ENCODE peak calls at places on chromosome 3, in five cellular contexts. One of them, this sample, is unnamed.

GRCh38 chr3:151403246-151403645 is 18.7 kb upstream of the P2RY12 start:
- DNase-seq in AG04450: peak
- DNase-seq in uterus: no peak
- DNase-seq in pancreas: no peak
- DNase-seq in HFF-Myc: peak
- DNase-seq in this sample: peak

GRCh38 chr3:181311186-181311585 is 321.6 kb upstream of the DNAJC19 start:
- DNase-seq in AG04450: no peak
- DNase-seq in uterus: no peak
- DNase-seq in pancreas: no peak
- DNase-seq in HFF-Myc: no peak
- DNase-seq in this sample: no peak

GRCh38 chr3:88003115-88003755 is 55.6 kb downstream of the CGGBP1 start:
- DNase-seq in AG04450: peak
- DNase-seq in uterus: no peak
- DNase-seq in pancreas: no peak
- DNase-seq in HFF-Myc: peak
- DNase-seq in this sample: peak

GRCh38 chr3:56801151-56801596 is 575 bp downstream of the ARHGEF3 start:
- DNase-seq in AG04450: no peak
- DNase-seq in uterus: no peak
- DNase-seq in pancreas: peak
- DNase-seq in HFF-Myc: no peak
- DNase-seq in this sample: no peak

GRCh38 chr3:128469584-128469983 is 2.9 kb upstream of the DNAJB8 start:
- DNase-seq in AG04450: no peak
- DNase-seq in uterus: no peak
- DNase-seq in pancreas: no peak
- DNase-seq in HFF-Myc: no peak
- DNase-seq in this sample: no peak

GRCh38 chr3:17195192-17195611 is 310.4 kb downstream of the PLCL2 start:
- DNase-seq in AG04450: no peak
- DNase-seq in uterus: no peak
- DNase-seq in pancreas: peak
- DNase-seq in HFF-Myc: no peak
- DNase-seq in this sample: peak

GRCh38 chr3:123421353-123422174 is 27.3 kb downstream of the ADCY5 start:
- DNase-seq in AG04450: no peak
- DNase-seq in uterus: no peak
- DNase-seq in pancreas: no peak
- DNase-seq in HFF-Myc: no peak
- DNase-seq in this sample: peak

GRCh38 chr3:77467702-77468407 is 428.0 kb downstream of the ROBO2 start:
- DNase-seq in AG04450: no peak
- DNase-seq in uterus: no peak
- DNase-seq in pancreas: no peak
- DNase-seq in HFF-Myc: peak
- DNase-seq in this sample: no peak

GRCh38 chr3:65963787-65964707 is 74.7 kb downstream of the MAGI1 start:
- DNase-seq in AG04450: peak
- DNase-seq in uterus: no peak
- DNase-seq in pancreas: no peak
- DNase-seq in HFF-Myc: peak
- DNase-seq in this sample: peak

GRCh38 chr3:47781326-47781684 is 388 bp downstream of the SMARCC1 start:
- DNase-seq in AG04450: no peak
- DNase-seq in uterus: no peak
- DNase-seq in pancreas: peak
- DNase-seq in HFF-Myc: no peak
- DNase-seq in this sample: no peak

GRCh38 chr3:45950686-45951600 is 7.7 kb downstream of the CXCR6 start:
- DNase-seq in AG04450: no peak
- DNase-seq in uterus: no peak
- DNase-seq in pancreas: no peak
- DNase-seq in HFF-Myc: no peak
- DNase-seq in this sample: no peak

GRCh38 chr3:195769551-195769950 is 42.2 kb downstream of the MUC4 start:
- DNase-seq in AG04450: no peak
- DNase-seq in uterus: peak
- DNase-seq in pancreas: no peak
- DNase-seq in HFF-Myc: no peak
- DNase-seq in this sample: no peak

GRCh38 chr3:153043729-153044314 is 118.2 kb upstream of the RAP2B start:
- DNase-seq in AG04450: no peak
- DNase-seq in uterus: no peak
- DNase-seq in pancreas: no peak
- DNase-seq in HFF-Myc: no peak
- DNase-seq in this sample: peak

GRCh38 chr3:105284876-105285275 is 81.8 kb upstream of the ALCAM start:
- DNase-seq in AG04450: no peak
- DNase-seq in uterus: no peak
- DNase-seq in pancreas: no peak
- DNase-seq in HFF-Myc: no peak
- DNase-seq in this sample: no peak

GRCh38 chr3:51706788-51707731 is at the start of gene GRM2:
- DNase-seq in AG04450: peak
- DNase-seq in uterus: peak
- DNase-seq in pancreas: peak
- DNase-seq in HFF-Myc: peak
- DNase-seq in this sample: peak
- H3K4me3 ChIP-seq in AG04450: peak
- H3K4me3 ChIP-seq in uterus: no peak
- H3K4me3 ChIP-seq in pancreas: peak
- H3K4me3 ChIP-seq in HFF-Myc: no peak
- H3K4me3 ChIP-seq in this sample: peak

GRCh38 chr3:31559872-31560534 is 27.3 kb downstream of the STT3B start:
- DNase-seq in AG04450: no peak
- DNase-seq in uterus: no peak
- DNase-seq in pancreas: no peak
- DNase-seq in HFF-Myc: no peak
- DNase-seq in this sample: no peak
- H3K4me3 ChIP-seq in AG04450: no peak
- H3K4me3 ChIP-seq in uterus: no peak
- H3K4me3 ChIP-seq in pancreas: no peak
- H3K4me3 ChIP-seq in HFF-Myc: no peak
- H3K4me3 ChIP-seq in this sample: no peak

DNA sequence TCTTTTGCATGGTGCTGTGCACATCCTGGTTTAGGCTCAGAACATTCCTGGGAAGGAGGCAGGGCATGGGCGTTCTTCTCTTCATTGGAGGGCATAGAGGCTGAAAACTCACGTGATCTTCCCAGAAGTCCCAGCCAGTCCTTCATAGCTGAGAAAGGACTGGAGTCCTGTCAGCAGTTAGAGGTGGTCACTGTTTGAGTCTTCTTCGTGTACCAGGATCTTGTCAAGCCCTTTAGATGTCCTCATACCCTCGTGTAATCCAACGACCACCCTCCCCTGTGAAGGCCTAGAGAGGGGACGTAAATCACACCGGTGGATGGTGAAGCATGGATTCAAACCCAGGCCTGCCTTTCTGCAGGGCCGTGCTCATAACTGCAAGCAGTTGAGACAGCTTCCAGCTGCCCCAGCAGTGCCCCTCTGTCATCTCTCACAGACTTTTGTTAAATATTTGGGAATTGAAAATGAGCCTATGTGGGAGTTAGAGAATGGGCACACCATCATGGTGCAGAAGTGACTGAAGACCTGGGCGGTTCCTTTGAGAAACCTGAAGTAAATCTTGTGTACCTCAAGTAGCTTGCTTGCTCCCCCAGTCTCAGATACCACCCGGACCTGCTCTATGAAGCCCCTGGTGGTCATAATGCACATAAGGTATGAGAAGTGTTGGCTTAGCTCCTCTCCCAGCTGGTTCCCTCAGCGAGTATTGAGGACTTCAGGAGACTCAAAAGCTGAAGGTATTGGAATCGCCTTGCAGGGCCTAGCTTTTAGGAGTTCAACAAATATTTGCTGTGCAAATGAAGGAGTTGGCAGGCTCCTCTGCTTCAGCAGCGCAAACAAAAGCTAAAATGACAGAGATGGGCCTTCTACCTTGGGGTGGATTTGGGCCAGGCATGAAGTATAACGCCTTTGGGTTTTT is 1.4 kb downstream of the CMTM8 start:
- DNase-seq in AG04450: no peak
- DNase-seq in uterus: no peak
- DNase-seq in pancreas: no peak
- DNase-seq in HFF-Myc: no peak
- DNase-seq in this sample: peak
- H3K4me3 ChIP-seq in AG04450: no peak
- H3K4me3 ChIP-seq in uterus: no peak
- H3K4me3 ChIP-seq in pancreas: peak
- H3K4me3 ChIP-seq in HFF-Myc: no peak
- H3K4me3 ChIP-seq in this sample: peak

DNA sequence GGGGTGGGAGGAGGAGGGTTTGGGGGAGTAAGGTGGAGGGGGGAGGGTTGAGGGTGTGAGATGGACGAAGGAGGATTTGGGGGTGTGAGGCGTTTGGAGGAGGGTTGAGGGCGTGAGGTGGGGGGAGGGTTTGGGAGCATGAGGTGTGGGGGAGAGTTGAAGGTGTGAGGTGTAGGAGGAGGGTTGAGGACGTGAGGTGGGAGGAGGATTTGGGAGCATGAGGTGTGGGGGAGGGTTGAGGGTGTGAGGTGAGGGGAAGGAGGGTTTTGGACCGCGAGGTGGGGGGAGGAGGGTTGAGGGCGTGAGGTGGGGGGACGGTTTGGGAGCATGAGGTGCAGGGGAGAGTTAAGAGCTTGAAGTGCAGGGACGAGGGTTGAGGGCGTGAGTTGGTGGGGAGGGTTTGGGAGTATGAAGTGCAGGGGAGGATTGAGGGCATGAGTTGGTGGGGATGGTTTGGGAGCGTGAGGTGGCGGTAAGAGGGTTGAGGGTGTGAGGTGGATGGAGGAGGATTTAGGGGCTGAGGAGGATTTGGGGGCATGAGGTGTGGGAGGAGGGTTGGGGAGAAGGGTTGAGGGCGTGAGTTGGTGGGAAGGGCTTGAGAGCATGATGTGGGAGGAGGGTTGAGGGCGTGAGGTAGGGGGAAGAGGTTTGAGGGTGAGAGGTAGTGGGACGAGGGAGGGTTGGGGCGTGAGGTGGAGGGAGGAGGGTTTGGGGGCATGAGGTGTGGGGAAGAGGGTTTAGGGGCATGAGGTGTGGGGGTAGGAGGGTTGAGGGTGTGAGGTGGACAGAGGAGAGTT is 1.2 kb downstream of the MLF1 start:
- DNase-seq in AG04450: no peak
- DNase-seq in uterus: no peak
- DNase-seq in pancreas: peak
- DNase-seq in HFF-Myc: no peak
- DNase-seq in this sample: no peak
- H3K4me3 ChIP-seq in AG04450: no peak
- H3K4me3 ChIP-seq in uterus: peak
- H3K4me3 ChIP-seq in pancreas: no peak
- H3K4me3 ChIP-seq in HFF-Myc: no peak
- H3K4me3 ChIP-seq in this sample: no peak

DNA sequence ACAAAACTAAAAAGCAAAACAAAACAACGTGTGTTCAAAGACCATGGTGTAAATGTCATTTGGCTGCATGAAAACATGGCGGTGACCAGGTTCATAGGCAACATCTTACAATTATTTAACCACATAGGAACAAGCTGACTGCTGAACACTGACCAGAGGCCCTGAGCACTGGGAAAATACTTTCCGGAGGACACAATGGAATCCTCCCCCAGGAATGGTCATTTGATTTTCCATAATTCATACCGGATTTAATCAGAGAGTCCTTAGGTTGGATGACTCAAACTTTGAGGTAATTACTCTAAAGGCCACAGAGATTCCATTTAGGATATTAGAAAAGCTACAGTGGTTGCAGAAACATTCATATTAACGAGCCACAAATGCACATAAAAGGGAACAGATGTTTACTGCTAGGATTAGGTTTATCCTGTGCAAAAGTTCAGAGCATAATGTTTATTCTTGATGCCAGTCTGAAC is 254.7 kb downstream of the NR1D2 start:
- DNase-seq in AG04450: no peak
- DNase-seq in uterus: no peak
- DNase-seq in pancreas: no peak
- DNase-seq in HFF-Myc: peak
- DNase-seq in this sample: no peak
- H3K4me3 ChIP-seq in AG04450: no peak
- H3K4me3 ChIP-seq in uterus: no peak
- H3K4me3 ChIP-seq in pancreas: no peak
- H3K4me3 ChIP-seq in HFF-Myc: no peak
- H3K4me3 ChIP-seq in this sample: no peak

GRCh38 chr3:50341537-50341936 is 901 bp upstream of the RASSF1 start:
- DNase-seq in AG04450: no peak
- DNase-seq in uterus: no peak
- DNase-seq in pancreas: peak
- DNase-seq in HFF-Myc: no peak
- DNase-seq in this sample: no peak
- H3K4me3 ChIP-seq in AG04450: peak
- H3K4me3 ChIP-seq in uterus: no peak
- H3K4me3 ChIP-seq in pancreas: no peak
- H3K4me3 ChIP-seq in HFF-Myc: peak
- H3K4me3 ChIP-seq in this sample: peak

GRCh38 chr3:69084668-69085542 is at the start of gene ARL6IP5:
- DNase-seq in AG04450: peak
- DNase-seq in uterus: peak
- DNase-seq in pancreas: peak
- DNase-seq in HFF-Myc: peak
- DNase-seq in this sample: peak

GRCh38 chr3:69088033-69088432 is 3.3 kb downstream of the ARL6IP5 start:
- DNase-seq in AG04450: no peak
- DNase-seq in uterus: no peak
- DNase-seq in pancreas: no peak
- DNase-seq in HFF-Myc: no peak
- DNase-seq in this sample: peak

GRCh38 chr3:69085543-69086132 is 901 bp downstream of the ARL6IP5 start:
- DNase-seq in AG04450: no peak
- DNase-seq in uterus: peak
- DNase-seq in pancreas: peak
- DNase-seq in HFF-Myc: no peak
- DNase-seq in this sample: peak

GRCh38 chr3:69086133-69086722 is 1.5 kb downstream of the ARL6IP5 start:
- DNase-seq in AG04450: peak
- DNase-seq in uterus: peak
- DNase-seq in pancreas: peak
- DNase-seq in HFF-Myc: peak
- DNase-seq in this sample: peak

GRCh38 chr3:69087030-69087791 is 2.5 kb downstream of the ARL6IP5 start:
- DNase-seq in AG04450: no peak
- DNase-seq in uterus: no peak
- DNase-seq in pancreas: no peak
- DNase-seq in HFF-Myc: no peak
- DNase-seq in this sample: no peak
- H3K4me3 ChIP-seq in AG04450: peak
- H3K4me3 ChIP-seq in uterus: peak
- H3K4me3 ChIP-seq in pancreas: peak
- H3K4me3 ChIP-seq in HFF-Myc: peak
- H3K4me3 ChIP-seq in this sample: peak

DNA sequence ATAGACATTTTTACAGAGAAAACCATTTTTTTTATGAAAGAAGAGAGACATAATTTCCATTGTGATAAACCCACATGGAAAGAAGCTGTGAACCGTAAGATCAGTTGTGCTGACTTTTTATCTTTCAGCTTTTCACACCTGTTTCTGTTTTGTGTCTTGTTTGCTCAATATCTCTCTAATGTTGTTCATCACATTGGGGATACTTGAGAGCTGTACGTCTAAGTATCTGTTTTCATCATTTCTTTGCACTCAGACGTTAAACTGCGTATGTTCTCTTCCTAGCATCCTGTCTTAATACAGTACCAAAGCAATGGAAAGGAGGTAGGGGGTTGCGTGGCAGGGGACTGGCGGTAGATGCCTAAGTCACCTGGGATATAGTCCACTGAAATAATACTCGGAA is 449.0 kb downstream of the NAALADL2 start:
- DNase-seq in AG04450: no peak
- DNase-seq in uterus: no peak
- DNase-seq in pancreas: no peak
- DNase-seq in HFF-Myc: no peak
- DNase-seq in this sample: no peak
- H3K4me3 ChIP-seq in AG04450: no peak
- H3K4me3 ChIP-seq in uterus: no peak
- H3K4me3 ChIP-seq in pancreas: peak
- H3K4me3 ChIP-seq in HFF-Myc: no peak
- H3K4me3 ChIP-seq in this sample: no peak